ENCODE peak calls at places on chromosomes 16 and 17, in four cellular contexts. C is stimulated activated CD4-positive, alpha-beta T cell treated with anti-CD3 and anti-CD28 coated beads, Interleukin-2, amount 100 ng/mL, for 48 hours; V is NCI-H345; D is activated T-cell treated with anti-CD3 and anti-CD28 coated beads for 1 hour. R is an unnamed sample.

GRCh38 chr17:66649818-66650489 is 185.0 kb upstream of the CACNG5 start:
- DNase-seq in V (no peak), D (no peak), C (no peak), R (no peak)

GRCh38 chr17:4986403-4986802 is 1.1 kb downstream of the CAMTA2 start:
- DNase-seq in C (no peak), V (no peak), D (no peak), R (no peak)

GRCh38 chr16:87435399-87436224 is 43.5 kb downstream of the MAP1LC3B start:
- DNase-seq in D (no peak), V (no peak), C (no peak), R (no peak)

GRCh38 chr17:45814622-45815606 is 29.8 kb upstream of the SPPL2C start:
- DNase-seq in C (no peak), V (no peak), D (no peak), R (no peak)

GRCh38 chr17:66654341-66654740 is 180.6 kb upstream of the CACNG5 start:
- DNase-seq in V (no peak), D (no peak), C (no peak), R (no peak)

GRCh38 chr17:7348478-7349242 is 3.3 kb upstream of the KCTD11 start:
- DNase-seq in C (no peak), D (no peak), V (no peak), R (no peak)

GRCh38 chr16:26859086-26859485 is 207.6 kb upstream of the C16orf82 start:
- DNase-seq in D (no peak), V (no peak), C (no peak), R (no peak)

GRCh38 chr16:12260647-12261262 is 284.2 kb downstream of the SNX29 start:
- DNase-seq in D (no peak), V (no peak), C (no peak), R (peak)

GRCh38 chr17:41416478-41416877 is 7.9 kb downstream of the KRT37 start:
- DNase-seq in C (no peak), D (no peak), V (peak), R (no peak)

GRCh38 chr17:76500074-76500744 is 1.0 kb downstream of the RHBDF2 start:
- DNase-seq in C (no peak), V (no peak), D (no peak), R (no peak)

GRCh38 chr16:86424968-86425367 is 85.4 kb upstream of the FOXF1 start:
- DNase-seq in D (no peak), C (no peak), V (no peak), R (no peak)

GRCh38 chr17:75364078-75364477 is 41.4 kb downstream of the GRB2 start:
- DNase-seq in C (no peak), V (no peak), D (no peak), R (no peak)

GRCh38 chr16:25959216-25959615 is 267.5 kb downstream of the HS3ST4 start:
- DNase-seq in V (no peak), C (no peak), D (no peak), R (no peak)

GRCh38 chr16:75011634-75012307 is 12.9 kb downstream of the ZNRF1 start:
- DNase-seq in C (peak), D (no peak), V (no peak), R (no peak)

GRCh38 chr16:50604610-50605009 is 56.4 kb downstream of the NKD1 start:
- DNase-seq in C (no peak), D (no peak), V (no peak), R (no peak)

GRCh38 chr16:67926181-67926742 is 5.4 kb downstream of the CTRL start:
- DNase-seq in D (no peak), V (peak), C (no peak), R (no peak)